ENCODE peak calls at places on chromosomes 4 and X, in six cellular contexts. A is HCT116, R is fibroblast of pulmonary artery, M is thoracic aorta, P is Panc1, B is fibroblast of lung. T is an unnamed sample.

GRCh38 chr4:149980941-149981340 is 97.3 kb upstream of the DCLK2 start:
- DNase-seq in R (peak), A (peak), B (peak), P (peak), M (no peak), T (no peak)

GRCh38 chr4:87657525-87657924 is 7.4 kb downstream of the DMP1 start:
- DNase-seq in P (no peak), R (peak), B (peak), M (no peak), A (peak), T (no peak)

GRCh38 chrX:100316987-100317386 is 93.1 kb downstream of the PCDH19 start:
- DNase-seq in A (no peak), R (no peak), P (no peak), B (peak), M (no peak), T (no peak)

GRCh38 chr4:111748157-111748556 is 397.1 kb upstream of the FAM241A start:
- DNase-seq in M (no peak), R (no peak), P (no peak), A (no peak), B (no peak), T (no peak)

GRCh38 chr4:158722917-158723793 is at the start of gene PPID:
- DNase-seq in P (no peak), A (peak), B (peak), R (peak), M (peak), T (no peak)

GRCh38 chrX:134313418-134313817 is 76.4 kb downstream of the CCDC160 start:
- DNase-seq in P (no peak), B (no peak), M (no peak), A (no peak), R (no peak), T (no peak)

GRCh38 chr4:133208694-133209285 is 59.7 kb downstream of the PCDH10 start:
- DNase-seq in P (no peak), B (no peak), A (no peak), R (no peak), M (no peak), T (no peak)

GRCh38 chrX:40173662-40174593 is 76.2 kb upstream of the BCOR start:
- DNase-seq in P (no peak), B (peak), M (no peak), A (peak), R (no peak), T (no peak)

GRCh38 chr4:174120446-174121142 is 162.9 kb downstream of the FBXO8 start:
- DNase-seq in B (peak), M (peak), R (peak), A (peak), P (peak), T (peak)

GRCh38 chr4:123588631-123589223 is 192.1 kb downstream of the SPRY1 start:
- DNase-seq in A (no peak), P (no peak), M (no peak), R (peak), B (peak), T (no peak)

GRCh38 chrX:23937100-23937499 is 29.3 kb downstream of the CXorf58 start:
- DNase-seq in M (no peak), A (no peak), P (no peak), R (no peak), B (no peak), T (no peak)

GRCh38 chr4:74967324-74967723 is 34.4 kb downstream of the PARM1 start:
- DNase-seq in A (no peak), M (no peak), R (no peak), P (no peak), B (no peak), T (no peak)

GRCh38 chr4:53455766-53456165 is 78.3 kb downstream of the FIP1L1 start:
- DNase-seq in P (no peak), R (no peak), A (no peak), B (no peak), M (no peak), T (no peak)

GRCh38 chrX:100615015-100615414 is 21.6 kb downstream of the TSPAN6 start:
- DNase-seq in R (peak), A (peak), B (peak), P (no peak), M (no peak), T (no peak)

GRCh38 chr4:69617083-69617694 is 22.3 kb downstream of the UGT2A2 start:
- DNase-seq in P (no peak), R (peak), B (peak), A (peak), M (no peak), T (no peak)

GRCh38 chrX:30961387-30961786 is 72.3 kb upstream of the TAB3 start:
- DNase-seq in R (no peak), B (no peak), P (no peak), A (no peak), M (no peak), T (no peak)

GRCh38 chrX:46547857-46548256 is 2.6 kb upstream of the ZNF674 start:
- DNase-seq in R (peak), A (peak), P (no peak), M (no peak), B (peak), T (peak)

GRCh38 chr4:89469512-89469911 is 161.9 kb upstream of the GPRIN3 start:
- DNase-seq in M (no peak), A (no peak), B (no peak), R (no peak), P (no peak), T (no peak)

GRCh38 chr4:15322016-15322415 is 105.8 kb upstream of the C1QTNF7 start:
- DNase-seq in A (no peak), P (no peak), R (no peak), M (no peak), B (no peak), T (no peak)

GRCh38 chrX:101257448-101258259 is 33.5 kb downstream of the TAF7L start:
- DNase-seq in A (no peak), P (no peak), B (peak), M (no peak), R (no peak), T (no peak)

GRCh38 chrX:24133280-24133679 is 16.2 kb upstream of the ZFX start:
- DNase-seq in R (no peak), M (no peak), B (no peak), P (no peak), A (no peak), T (no peak)

GRCh38 chr4:98905834-98906233 is 23.1 kb downstream of the EIF4E start:
- DNase-seq in P (no peak), B (peak), A (no peak), R (peak), M (no peak), T (no peak)

GRCh38 chr4:189092596-189092995 is 848.1 kb upstream of the FRG1 start:
- DNase-seq in A (no peak), R (peak), P (no peak), B (no peak), M (no peak), T (no peak)

GRCh38 chr4:18733956-18734872 is 712.7 kb upstream of the LCORL start:
- DNase-seq in R (no peak), M (no peak), P (no peak), A (no peak), B (no peak), T (no peak)

GRCh38 chrX:136880003-136880451 is 498 bp downstream of the RBMX start:
- DNase-seq in P (no peak), A (no peak), M (no peak), B (no peak), R (peak), T (no peak)

GRCh38 chrX:136880452-136881013 is at the start of gene RBMX:
- DNase-seq in A (peak), M (peak), R (peak), B (peak), P (peak), T (peak)

GRCh38 chrX:136878423-136878822 is 2.1 kb downstream of the RBMX start:
- DNase-seq in M (no peak), R (no peak), A (no peak), B (no peak), P (no peak), T (no peak)

GRCh38 chrX:136879001-136879667 is 1.4 kb downstream of the RBMX start:
- DNase-seq in M (no peak), B (peak), R (peak), A (no peak), P (no peak), T (no peak)
- H3K4me3 ChIP-seq in M (peak), B (peak), R (peak), A (peak), P (peak), T (peak)

DNA sequence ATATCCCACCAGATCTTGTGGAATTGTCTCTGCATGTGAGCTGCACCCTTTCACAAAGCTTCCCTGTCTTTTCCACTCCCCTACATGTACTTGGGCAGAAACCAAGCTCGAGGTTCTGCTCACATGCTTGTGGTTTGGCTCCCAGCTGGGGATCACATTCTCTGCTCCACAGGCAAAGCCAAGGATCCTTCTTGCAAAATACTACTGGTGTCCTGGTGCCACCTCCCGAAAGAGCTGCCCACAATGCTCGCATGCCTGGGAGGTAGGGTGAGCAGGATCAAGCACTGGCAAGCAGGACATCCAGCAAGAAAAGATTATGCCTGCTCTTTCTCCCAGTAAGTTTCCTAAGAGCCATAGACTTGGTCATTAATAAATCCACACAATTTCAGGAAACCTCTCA is 45.1 kb upstream of the PPARGC1A start:
- DNase-seq in B (peak), R (peak), M (no peak), P (no peak), A (no peak), T (peak)
- TF ChIP-seq CTCF in B (no peak), R (no peak), M (no peak), P (no peak), A (no peak), T (no peak)

GRCh38 chr4:113756005-113756410 is 5.5 kb downstream of the CAMK2D start:
- DNase-seq in A (no peak), M (no peak), B (peak), R (peak), P (no peak), T (no peak)

GRCh38 chr4:113760094-113760851 is 1.3 kb downstream of the CAMK2D start:
- DNase-seq in A (no peak), M (no peak), R (peak), B (peak), P (no peak), T (no peak)

GRCh38 chr4:113757486-113757885 is 4.1 kb downstream of the CAMK2D start:
- DNase-seq in A (no peak), R (no peak), M (no peak), B (no peak), P (no peak), T (no peak)

GRCh38 chr4:113759696-113760093 is 1.8 kb downstream of the CAMK2D start:
- DNase-seq in M (no peak), P (no peak), R (peak), B (peak), A (no peak), T (no peak)

GRCh38 chr4:113758361-113758760 is 3.2 kb downstream of the CAMK2D start:
- DNase-seq in P (no peak), M (no peak), B (peak), R (peak), A (no peak), T (peak)
- H3K4me3 ChIP-seq in P (peak), M (peak), B (peak), R (peak), A (no peak), T (peak)

GRCh38 chr4:184471872-184472539 is 2.3 kb downstream of the IRF2 start:
- DNase-seq in P (no peak), A (no peak), M (no peak), R (peak), B (no peak), T (no peak)

GRCh38 chr4:184473265-184473514 is 1.2 kb downstream of the IRF2 start:
- DNase-seq in R (no peak), M (no peak), P (no peak), A (no peak), B (no peak), T (no peak)

GRCh38 chr4:184473515-184474260 is 662 bp downstream of the IRF2 start:
- DNase-seq in P (no peak), B (peak), A (no peak), R (peak), M (no peak), T (no peak)

GRCh38 chr4:184474261-184475095 is at the start of gene IRF2:
- DNase-seq in R (peak), M (peak), A (peak), B (peak), P (peak), T (peak)

GRCh38 chr4:184472540-184473264 is 1.6 kb downstream of the IRF2 start:
- DNase-seq in M (peak), P (no peak), B (peak), R (peak), A (no peak), T (no peak)
- TF ChIP-seq CTCF in M (peak), P (no peak), B (no peak), R (no peak), A (no peak), T (no peak)

GRCh38 chrX:6225307-6226052 is 3.2 kb downstream of the NLGN4X start:
- DNase-seq in A (no peak), R (no peak), P (no peak), M (no peak), B (peak), T (no peak)

GRCh38 chrX:6227445-6227820 is 1.2 kb downstream of the NLGN4X start:
- DNase-seq in P (no peak), R (no peak), M (no peak), A (no peak), B (peak), T (no peak)

GRCh38 chrX:6228720-6229119 is at the start of gene NLGN4X:
- DNase-seq in M (no peak), P (no peak), A (no peak), B (peak), R (no peak), T (no peak)

GRCh38 chrX:6226053-6226645 is 2.5 kb downstream of the NLGN4X start:
- DNase-seq in A (no peak), M (no peak), P (no peak), B (peak), R (no peak), T (no peak)

DNA sequence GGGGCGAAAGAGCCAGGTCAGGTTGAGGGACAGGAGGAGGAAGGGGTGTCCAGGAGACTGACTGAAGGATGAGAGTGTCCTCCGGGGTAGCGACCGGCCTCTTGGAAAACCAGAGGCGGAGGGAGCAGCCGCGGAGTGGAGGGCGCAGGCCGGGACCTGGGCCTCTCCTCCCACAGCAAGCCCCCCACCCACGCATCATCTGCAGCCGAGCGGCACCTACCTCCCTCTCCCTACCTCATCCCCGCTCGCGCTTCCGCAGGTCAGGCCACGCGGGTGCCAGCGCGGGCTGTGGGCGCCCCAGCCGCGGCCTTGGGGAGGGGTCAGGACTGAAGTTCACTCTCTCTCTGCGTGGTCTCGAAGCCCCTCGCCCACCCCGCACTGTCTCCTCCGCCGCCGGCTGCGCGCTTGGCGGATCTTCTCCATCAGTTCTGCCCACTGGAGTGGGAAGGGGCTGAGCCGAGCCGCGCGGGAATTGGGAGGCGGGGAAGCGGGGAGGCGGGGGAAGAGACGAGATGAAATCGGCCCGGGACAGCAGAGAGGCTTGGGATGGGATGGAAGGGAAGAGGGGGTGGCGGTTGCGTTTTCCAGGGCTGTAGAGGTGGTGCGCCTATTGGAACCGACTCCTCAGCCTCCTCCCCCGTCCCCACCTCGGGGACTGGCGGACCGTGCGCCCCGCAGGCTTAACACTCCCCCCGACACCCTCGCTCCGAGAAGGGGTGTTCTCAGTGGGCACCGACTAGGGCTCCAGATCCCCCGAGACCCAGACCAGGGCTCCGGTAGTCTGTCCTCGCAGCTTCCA is 1.8 kb downstream of the NLGN4X start:
- DNase-seq in R (no peak), A (no peak), B (peak), P (no peak), M (no peak), T (no peak)
- H3K4me3 ChIP-seq in R (no peak), A (no peak), B (no peak), P (no peak), M (peak), T (no peak)

GRCh38 chr4:82578935-82579334 is 17.1 kb upstream of the TMEM150C start:
- DNase-seq in B (no peak), R (peak), M (no peak), A (peak), P (no peak), T (no peak)
- TF ChIP-seq CTCF in B (peak), R (peak), M (no peak), A (peak), P (peak), T (peak)

GRCh38 chrX:43661521-43662240 is 5.6 kb downstream of the MAOA start:
- DNase-seq in B (peak), P (no peak), R (peak), A (no peak), M (no peak), T (no peak)
- H3K4me3 ChIP-seq in B (no peak), P (no peak), R (peak), A (no peak), M (peak), T (no peak)

GRCh38 chr4:1126506-1126905 is 13.1 kb upstream of the RNF212 start:
- DNase-seq in R (peak), M (no peak), P (no peak), B (peak), A (no peak), T (no peak)

GRCh38 chr4:1116837-1117236 is 3.5 kb upstream of the RNF212 start:
- DNase-seq in R (no peak), B (peak), A (no peak), P (no peak), M (no peak), T (no peak)

DNA sequence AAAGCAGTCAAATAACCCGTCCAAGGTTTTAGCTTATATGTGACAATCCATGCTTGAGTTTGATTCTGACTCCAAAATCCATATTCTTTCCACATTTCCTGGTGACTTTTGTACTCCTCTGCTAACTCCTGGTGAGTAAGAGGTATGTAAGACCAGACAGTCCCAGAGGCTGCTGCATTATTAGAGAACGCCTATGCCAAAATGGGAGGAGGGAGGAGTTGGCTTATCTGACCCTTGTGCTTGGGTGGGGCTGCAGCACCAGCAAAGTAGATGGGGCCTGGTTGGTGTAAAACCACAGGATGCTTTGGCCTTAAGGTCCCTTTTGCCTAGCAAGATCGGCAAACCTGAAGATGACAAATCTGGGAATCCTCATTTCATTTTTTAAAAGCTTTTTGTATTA is 9.1 kb upstream of the RNF212 start:
- DNase-seq in R (no peak), B (no peak), M (no peak), P (no peak), A (no peak), T (no peak)
- TF ChIP-seq CTCF in R (no peak), B (no peak), M (no peak), P (no peak), A (no peak), T (no peak)

GRCh38 chr4:38533024-38533556 is 130.9 kb upstream of the KLF3 start:
- DNase-seq in R (no peak), B (no peak), M (no peak), P (no peak), A (no peak), T (no peak)

GRCh38 chr4:38529189-38530115 is 134.5 kb upstream of the KLF3 start:
- DNase-seq in M (no peak), A (no peak), P (no peak), R (no peak), B (no peak), T (no peak)

GRCh38 chr4:38530486-38530885 is 133.5 kb upstream of the KLF3 start:
- DNase-seq in P (no peak), M (no peak), R (no peak), A (no peak), B (no peak), T (no peak)

GRCh38 chr4:38534344-38534743 is 129.7 kb upstream of the KLF3 start:
- DNase-seq in P (no peak), A (no peak), B (no peak), M (no peak), R (no peak), T (no peak)

DNA sequence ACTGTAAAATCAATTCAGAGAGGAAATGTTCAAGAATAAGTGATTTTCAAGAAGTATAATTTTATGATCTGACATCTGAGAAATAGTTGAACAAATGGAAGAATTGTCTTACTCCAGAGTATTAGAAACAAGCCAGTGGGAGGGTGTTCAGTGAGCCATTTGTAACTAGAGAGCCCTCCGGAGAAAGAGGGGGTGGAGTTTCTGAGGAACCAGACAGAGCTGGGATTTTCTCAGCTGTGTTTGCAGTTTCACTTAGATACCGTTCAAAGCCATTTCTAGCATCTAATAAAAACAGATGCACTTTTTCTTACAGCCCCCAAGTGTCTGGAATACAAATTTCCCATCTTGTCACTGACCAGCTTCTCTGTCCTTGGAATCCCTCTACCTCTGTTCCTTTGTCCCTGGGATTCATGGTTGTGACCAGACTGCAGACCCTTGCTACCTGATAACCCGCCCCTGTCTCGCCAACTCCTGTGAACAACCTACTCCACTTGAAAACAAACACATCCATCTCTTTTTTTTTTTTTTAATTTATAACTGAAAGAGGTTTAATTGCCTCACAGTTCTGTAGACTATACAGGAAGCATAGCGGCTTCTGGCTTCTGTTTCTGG is 132.8 kb upstream of the KLF3 start:
- DNase-seq in B (peak), R (peak), P (no peak), A (no peak), M (no peak), T (no peak)
- H3K4me3 ChIP-seq in B (no peak), R (no peak), P (no peak), A (no peak), M (no peak), T (no peak)

GRCh38 chrX:41475611-41476241 is 28.6 kb downstream of the NYX start:
- DNase-seq in R (no peak), B (no peak), P (no peak), A (no peak), M (no peak), T (no peak)

GRCh38 chrX:41480508-41481260 is 33.5 kb downstream of the NYX start:
- DNase-seq in R (no peak), P (no peak), B (no peak), A (no peak), M (no peak), T (no peak)

GRCh38 chrX:41478397-41478911 is 31.3 kb downstream of the NYX start:
- DNase-seq in A (no peak), P (no peak), R (no peak), B (no peak), M (no peak), T (no peak)

GRCh38 chrX:41482153-41482850 is 35.2 kb downstream of the NYX start:
- DNase-seq in M (no peak), P (no peak), A (no peak), B (no peak), R (peak), T (no peak)

GRCh38 chrX:41481264-41482109 is 34.3 kb downstream of the NYX start:
- DNase-seq in M (no peak), R (no peak), P (no peak), A (peak), B (no peak), T (no peak)
- TF ChIP-seq CTCF in M (no peak), R (peak), P (peak), A (peak), B (peak), T (no peak)

T was measured in AG04449.